ENCODE peak calls at places on chromosome 20, in ten cellular contexts. C is EL; D is epithelial cell of esophagus; M is neural crest cell; Q is stimulated activated naive CD4-positive, alpha-beta T cell treated with Interleukin-2 at 50 U/mL for 16 hours; K is fibroblast of lung; R is astrocyte of the spinal cord; I is B cell; H is upper lobe of right lung; T is SJSA1. F is an unnamed sample.

GRCh38 chr20:52457826-52458225 is 266.2 kb upstream of the ZFP64 start:
- DNase-seq in C (no peak), D (peak), M (no peak), Q (no peak), K (peak), R (no peak), I (no peak), H (no peak), T (no peak), F (peak)

GRCh38 chr20:14521436-14521835 is 184.0 kb upstream of the FLRT3 start:
- DNase-seq in C (no peak), D (peak), M (no peak), Q (no peak), K (peak), R (no peak), I (no peak), H (no peak), T (no peak), F (peak)

GRCh38 chr20:5524886-5525285 is 208.1 kb upstream of the PROKR2 start:
- DNase-seq in C (no peak), D (no peak), M (no peak), Q (no peak), K (no peak), R (no peak), I (no peak), H (no peak), T (no peak), F (no peak)

GRCh38 chr20:61253640-61254511 is 1.8 kb downstream of the CDH4 start:
- DNase-seq in C (peak), D (peak), M (peak), Q (no peak), K (peak), R (peak), I (no peak), H (no peak), T (no peak), F (peak)

GRCh38 chr20:35306931-35307517 is 14.8 kb upstream of the FAM83C start:
- DNase-seq in C (peak), D (peak), M (peak), Q (no peak), K (peak), R (peak), I (no peak), H (no peak), T (peak), F (peak)

GRCh38 chr20:37108676-37109075 is 12.9 kb upstream of the RBL1 start:
- DNase-seq in C (peak), D (peak), M (no peak), Q (no peak), K (no peak), R (no peak), I (no peak), H (no peak), T (no peak), F (peak)

GRCh38 chr20:24911461-24911860 is 37.6 kb upstream of the CST7 start:
- DNase-seq in C (no peak), D (no peak), M (no peak), Q (no peak), K (no peak), R (no peak), I (peak), H (no peak), T (no peak), F (no peak)

GRCh38 chr20:44115762-44116644 is 71.0 kb downstream of the JPH2 start:
- DNase-seq in C (no peak), D (no peak), M (no peak), Q (no peak), K (no peak), R (no peak), I (no peak), H (no peak), T (no peak), F (no peak)

GRCh38 chr20:12987261-12987660 is 21.5 kb upstream of the SPTLC3 start:
- DNase-seq in C (no peak), D (no peak), M (no peak), Q (no peak), K (no peak), R (no peak), I (no peak), H (no peak), T (no peak), F (no peak)

GRCh38 chr20:3247638-3248037 is 8.6 kb upstream of the SLC4A11 start:
- DNase-seq in C (no peak), D (no peak), M (no peak), Q (no peak), K (no peak), R (no peak), I (no peak), H (no peak), T (no peak), F (no peak)

GRCh38 chr20:24146231-24146634 is 157.7 kb upstream of the GGTLC1 start:
- DNase-seq in C (no peak), D (peak), M (no peak), Q (no peak), K (no peak), R (no peak), I (no peak), H (no peak), T (no peak), F (no peak)

GRCh38 chr20:37348643-37349516 is 2.9 kb downstream of the SRC start:
- DNase-seq in C (no peak), D (no peak), M (no peak), Q (no peak), K (no peak), R (no peak), I (peak), H (peak), T (no peak), F (no peak)

GRCh38 chr20:39170896-39171463 is 208.8 kb downstream of the DHX35 start:
- DNase-seq in C (no peak), D (no peak), M (no peak), Q (no peak), K (no peak), R (no peak), I (no peak), H (no peak), T (no peak), F (no peak)

GRCh38 chr20:63626424-63627128 is at the start of gene GMEB2:
- DNase-seq in C (no peak), D (peak), M (no peak), Q (peak), K (no peak), R (no peak), I (no peak), H (peak), T (peak), F (peak)

GRCh38 chr20:41228858-41229257 is 88.7 kb downstream of the ZHX3 start:
- DNase-seq in C (no peak), D (no peak), M (no peak), Q (no peak), K (no peak), R (no peak), I (no peak), H (no peak), T (no peak), F (peak)

GRCh38 chr20:44901972-44902371 is 7.9 kb upstream of the PABPC1L start:
- DNase-seq in C (peak), D (peak), M (no peak), Q (no peak), K (peak), R (peak), I (no peak), H (no peak), T (no peak), F (peak)

GRCh38 chr20:32037929-32038328 is 14.1 kb upstream of the HCK start:
- DNase-seq in C (peak), D (peak), M (no peak), Q (no peak), K (peak), R (peak), I (no peak), H (no peak), T (no peak), F (peak)

GRCh38 chr20:13418263-13419229 is 197.5 kb downstream of the ISM1 start:
- DNase-seq in C (no peak), D (peak), M (no peak), Q (no peak), K (no peak), R (no peak), I (no peak), H (no peak), T (no peak), F (no peak)

GRCh38 chr20:14336667-14337066 is 745 bp downstream of the FLRT3 start:
- DNase-seq in C (no peak), D (peak), M (no peak), Q (no peak), K (peak), R (no peak), I (no peak), H (no peak), T (no peak), F (peak)

GRCh38 chr20:20364016-20364746 is 3.7 kb upstream of the INSM1 start:
- DNase-seq in C (no peak), D (no peak), M (peak), Q (no peak), K (no peak), R (no peak), I (peak), H (no peak), T (no peak), F (no peak)

GRCh38 chr20:3479759-3480615 is 9.2 kb downstream of the ATRN start:
- DNase-seq in C (no peak), D (no peak), M (no peak), Q (no peak), K (no peak), R (no peak), I (no peak), H (no peak), T (no peak), F (no peak)

GRCh38 chr20:61753196-61753942 is 312.3 kb downstream of the TAF4 start:
- DNase-seq in C (peak), D (peak), M (no peak), Q (no peak), K (peak), R (peak), I (no peak), H (no peak), T (no peak), F (peak)

GRCh38 chr20:22341508-22341907 is 242.9 kb downstream of the FOXA2 start:
- DNase-seq in C (peak), D (peak), M (no peak), Q (no peak), K (peak), R (peak), I (no peak), H (no peak), T (peak), F (no peak)

GRCh38 chr20:38158701-38159325 is 6.3 kb downstream of the TGM2 start:
- DNase-seq in C (no peak), D (no peak), M (no peak), Q (no peak), K (no peak), R (no peak), I (no peak), H (no peak), T (no peak), F (no peak)

GRCh38 chr20:56630086-56630493 is 984 bp downstream of the TFAP2C start:
- DNase-seq in C (peak), D (peak), M (peak), Q (no peak), K (peak), R (peak), I (peak), H (peak), T (no peak), F (no peak)

GRCh38 chr20:57476641-57477461 is 48.1 kb downstream of the CTCFL start:
- DNase-seq in C (no peak), D (no peak), M (no peak), Q (no peak), K (no peak), R (no peak), I (no peak), H (peak), T (no peak), F (no peak)

GRCh38 chr20:54113553-54113952 is 43.2 kb upstream of the BCAS1 start:
- DNase-seq in C (no peak), D (no peak), M (no peak), Q (no peak), K (no peak), R (no peak), I (no peak), H (no peak), T (no peak), F (no peak)

GRCh38 chr20:19008497-19008896 is 194.9 kb downstream of the SCP2D1 start:
- DNase-seq in C (no peak), D (no peak), M (no peak), Q (no peak), K (no peak), R (no peak), I (no peak), H (no peak), T (no peak), F (no peak)

F was measured in HCEC 1CT.